ENCODE peak calls at places on chromosomes 5 and 9, in six cellular contexts. G is HCT116; F is heart left ventricle; S is CD8-positive, alpha-beta T cell; O is IMR-90; W is RWPE2. X is an unnamed sample. For H3K4me1, the result is how much of the 10 kb centered on the place peaks cover.

GRCh38 chr9:125988479-125989050 is 241.4 kb downstream of the PBX3 start:
- DNase-seq in W (peak), G (no peak), O (no peak), F (no peak), S (no peak), X (no peak)

GRCh38 chr5:163564321-163564924 is 59.0 kb downstream of the MAT2B start:
- DNase-seq in S (peak), W (no peak), F (peak), G (peak), O (peak), X (no peak)

GRCh38 chr9:120928015-120928719 is 1.6 kb upstream of the TRAF1 start:
- DNase-seq in W (no peak), S (no peak), F (peak), O (no peak), G (no peak), X (no peak)

GRCh38 chr9:120395374-120395773 is 184.6 kb downstream of the CDK5RAP2 start:
- DNase-seq in G (no peak), W (no peak), S (no peak), O (no peak), F (no peak), X (no peak)

GRCh38 chr9:15142903-15143534 is 164.0 kb downstream of the TTC39B start:
- DNase-seq in W (no peak), G (peak), F (no peak), O (peak), S (no peak), X (peak)

GRCh38 chr5:127088226-127088625 is 14.9 kb upstream of the C5orf63 start:
- DNase-seq in G (no peak), F (no peak), S (no peak), W (peak), O (peak), X (no peak)

GRCh38 chr9:88733651-88734470 is 198.9 kb downstream of the NXNL2 start:
- DNase-seq in W (no peak), G (no peak), O (peak), F (no peak), S (no peak), X (no peak)

GRCh38 chr9:79661279-79661678 is 89.5 kb downstream of the TLE4 start:
- DNase-seq in S (no peak), O (no peak), G (no peak), W (no peak), F (no peak), X (no peak)

GRCh38 chr9:109862452-109862851 is 82.5 kb downstream of the PALM2AKAP2 start:
- DNase-seq in W (no peak), S (no peak), O (no peak), F (no peak), G (no peak), X (no peak)

GRCh38 chr5:67181648-67182218 is 14.9 kb downstream of the CD180 start:
- DNase-seq in W (no peak), G (no peak), S (no peak), O (no peak), F (no peak), X (no peak)

GRCh38 chr5:16656561-16657191 is 39.9 kb upstream of the RETREG1 start:
- DNase-seq in F (no peak), G (no peak), S (no peak), O (no peak), W (no peak), X (no peak)

GRCh38 chr5:16585028-16585667 is 31.6 kb downstream of the RETREG1 start:
- DNase-seq in W (no peak), S (no peak), G (no peak), F (no peak), O (no peak), X (no peak)

GRCh38 chr9:81861644-81862043 is 66.6 kb upstream of the SPATA31D4 start:
- DNase-seq in W (no peak), O (peak), S (no peak), G (no peak), F (no peak), X (no peak)

GRCh38 chr5:1052076-1052475 is 43.5 kb downstream of the NKD2 start:
- DNase-seq in W (no peak), O (no peak), S (no peak), F (no peak), G (no peak), X (no peak)

GRCh38 chr5:82396871-82397514 is 118.8 kb upstream of the RPS23 start:
- DNase-seq in S (no peak), O (peak), F (peak), G (peak), W (peak), X (peak)

GRCh38 chr9:91131433-91131839 is 230.3 kb downstream of the AUH start:
- DNase-seq in O (peak), F (no peak), W (peak), G (peak), S (no peak), X (peak)

GRCh38 chr9:135596211-135596610 is 34.7 kb downstream of the PAEP start:
- DNase-seq in W (no peak), F (no peak), G (no peak), O (no peak), S (no peak), X (no peak)

GRCh38 chr9:133009906-133010582 is 20.8 kb upstream of the GTF3C5 start:
- DNase-seq in S (no peak), G (no peak), W (no peak), F (no peak), O (no peak), X (no peak)

GRCh38 chr5:108381955-108382783 is at the start of gene FBXL17:
- DNase-seq in W (peak), S (peak), F (peak), O (peak), G (peak), X (peak)

GRCh38 chr9:88388203-88388885 is at the start of gene SPIN1:
- DNase-seq in S (peak), G (peak), W (peak), F (peak), O (peak), X (peak)

GRCh38 chr5:61604076-61604475 is 272.0 kb downstream of the ZSWIM6 start:
- DNase-seq in W (no peak), S (no peak), O (no peak), F (no peak), G (no peak), X (no peak)

GRCh38 chr9:121686930-121687541 is 35.6 kb downstream of the DAB2IP start:
- DNase-seq in O (peak), F (peak), W (no peak), S (peak), G (peak), X (peak)

GRCh38 chr9:22682536-22683392 is 236.1 kb downstream of the DMRTA1 start:
- DNase-seq in S (no peak), G (no peak), F (no peak), O (peak), W (no peak), X (no peak)

GRCh38 chr9:123267481-123268239 is 726 bp downstream of the STRBP start:
- DNase-seq in W (no peak), G (no peak), F (no peak), S (peak), O (no peak), X (no peak)

GRCh38 chr5:168151041-168151440 is 140.4 kb upstream of the WWC1 start:
- DNase-seq in W (no peak), S (no peak), G (no peak), F (no peak), O (no peak), X (no peak)

GRCh38 chr9:4530375-4530774 is 40.1 kb downstream of the SLC1A1 start:
- DNase-seq in G (peak), W (no peak), F (no peak), O (no peak), S (no peak), X (no peak)

GRCh38 chr9:72315510-72316287 is 49.3 kb downstream of the ZFAND5 start:
- DNase-seq in F (no peak), S (no peak), G (no peak), O (peak), W (no peak), X (no peak)

GRCh38 chr9:79111653-79112052 is 460.1 kb upstream of the TLE4 start:
- DNase-seq in S (no peak), O (no peak), G (no peak), F (no peak), W (no peak), X (no peak)

GRCh38 chr9:130498298-130498917 is 53.6 kb downstream of the ASS1 start:
- DNase-seq in F (no peak), O (no peak), W (no peak), G (no peak), S (no peak), X (no peak)

GRCh38 chr9:88972401-88972800 is 18.9 kb upstream of the S1PR3 start:
- DNase-seq in W (no peak), G (no peak), S (no peak), F (peak), O (no peak), X (no peak)

GRCh38 chr9:89436963-89437625 is 60.8 kb downstream of the SEMA4D start:
- DNase-seq in S (peak), O (no peak), F (no peak), W (no peak), G (no peak), X (no peak)

GRCh38 chr5:99072846-99073245 is 144.0 kb upstream of the CHD1 start:
- DNase-seq in G (no peak), F (no peak), S (no peak), W (no peak), O (no peak), X (no peak)

GRCh38 chr5:134227786-134228185 is 1.9 kb upstream of the PPP2CA start:
- DNase-seq in S (no peak), O (no peak), W (no peak), G (no peak), F (no peak), X (no peak)

GRCh38 chr5:139241139-139241538 is 43.0 kb upstream of the SIL1 start:
- DNase-seq in S (no peak), F (no peak), G (no peak), O (no peak), W (no peak), X (no peak)

GRCh38 chr5:14767942-14768837 is 103.4 kb downstream of the ANKH start:
- DNase-seq in F (no peak), O (no peak), S (no peak), G (no peak), W (no peak), X (peak)

GRCh38 chr9:137222190-137223077 is at the start of gene RNF208:
- DNase-seq in W (no peak), O (no peak), G (no peak), F (no peak), S (no peak), X (no peak)

GRCh38 chr5:170623576-170624181 is 119.9 kb downstream of the KCNIP1 start:
- DNase-seq in G (peak), O (peak), W (peak), S (no peak), F (peak), X (peak)

GRCh38 chr5:15501057-15501791 is 1.2 kb downstream of the FBXL7 start:
- DNase-seq in S (no peak), O (peak), F (peak), G (no peak), W (no peak), X (peak)

GRCh38 chr5:88729476-88730182 is 153.4 kb downstream of the MEF2C start:
- DNase-seq in G (peak), W (no peak), F (peak), S (peak), O (peak), X (peak)

GRCh38 chr5:36055984-36056383 is 10.7 kb downstream of the UGT3A2 start:
- DNase-seq in G (no peak), O (no peak), F (no peak), W (no peak), S (no peak), X (no peak)

GRCh38 chr5:36054646-36055045 is 12.0 kb downstream of the UGT3A2 start:
- DNase-seq in O (no peak), G (no peak), W (no peak), S (no peak), F (no peak), X (no peak)

GRCh38 chr5:36060516-36060885 is 6.2 kb downstream of the UGT3A2 start:
- DNase-seq in O (no peak), F (no peak), W (no peak), G (peak), S (no peak), X (peak)

GRCh38 chr5:36058776-36059175 is 7.9 kb downstream of the UGT3A2 start:
- DNase-seq in G (no peak), W (no peak), F (no peak), O (no peak), S (no peak), X (no peak)

DNA sequence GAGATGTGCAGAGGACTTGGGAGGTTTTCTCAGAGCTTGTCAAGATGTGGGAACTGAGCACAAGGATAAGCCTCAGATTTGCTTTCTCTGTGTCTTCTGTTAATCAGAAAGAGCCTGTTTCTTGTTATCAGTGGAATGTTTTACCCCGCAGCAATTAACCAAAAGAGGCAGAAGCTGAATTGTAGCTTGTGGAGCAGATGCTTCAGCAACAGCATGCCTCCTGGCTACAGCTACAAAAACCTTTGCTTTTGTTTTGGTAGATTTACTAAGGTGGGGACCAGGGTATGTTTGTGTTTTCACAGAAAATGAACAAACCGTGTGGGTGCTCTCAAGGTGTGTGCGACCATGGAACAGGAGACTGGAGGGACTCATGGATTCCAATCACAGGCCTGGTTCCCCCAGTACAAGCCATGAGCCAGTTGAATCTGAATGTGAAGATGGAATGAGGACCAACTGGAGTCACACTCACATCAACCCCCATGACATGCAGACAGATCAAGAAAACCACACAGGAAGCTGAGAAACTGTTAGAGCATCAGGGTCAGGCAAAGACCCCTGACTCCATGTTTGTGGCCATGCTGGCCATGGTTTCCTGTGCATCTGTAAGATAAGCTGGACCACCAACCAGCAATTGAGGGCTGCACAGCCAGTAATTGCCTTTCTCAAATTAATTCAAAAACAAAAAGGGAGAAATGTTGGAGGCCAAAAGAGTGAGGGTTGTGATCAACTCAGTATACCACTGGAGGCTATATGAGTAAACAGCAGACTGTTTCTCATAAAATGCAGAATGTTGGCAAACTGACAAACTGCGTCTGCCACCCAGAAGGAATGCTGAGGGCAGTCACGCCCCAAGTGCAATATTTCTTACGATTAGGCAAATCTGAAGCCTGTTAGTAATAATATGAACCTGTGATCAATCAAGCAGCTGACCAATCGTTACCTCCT is 6.8 kb downstream of the UGT3A2 start:
- DNase-seq in O (no peak), S (no peak), W (no peak), G (no peak), F (no peak), X (peak)
- H3K4me1 ChIP-seq in O (under half), S (under half), W (under half), G (under half), F (under half), X (under half)

DNA sequence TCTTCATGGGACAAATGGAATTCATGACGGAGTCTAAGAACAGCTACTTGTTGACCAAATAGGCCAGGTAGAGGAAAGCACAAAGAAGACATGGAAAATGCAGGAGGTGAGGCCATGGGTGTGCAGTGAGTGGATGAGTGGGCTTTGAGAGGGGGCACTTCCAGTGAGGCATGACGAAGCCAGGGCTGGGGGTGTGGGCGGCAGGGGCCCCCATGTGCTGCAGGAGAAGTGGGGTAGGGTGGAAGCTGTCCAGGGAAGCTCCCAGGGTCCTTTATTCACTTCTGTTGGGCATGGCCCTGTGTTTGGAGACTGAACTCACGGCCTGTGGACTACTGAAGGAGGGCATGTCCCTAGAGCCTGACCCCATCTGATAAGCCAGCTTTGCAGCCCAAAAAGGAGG is 127.6 kb upstream of the SLC25A48 start:
- DNase-seq in S (no peak), W (no peak), G (no peak), F (no peak), O (no peak), X (no peak)
- H3K4me1 ChIP-seq in S (under half), W (under half), G (under half), F (under half), O (under half), X (under half)

DNA sequence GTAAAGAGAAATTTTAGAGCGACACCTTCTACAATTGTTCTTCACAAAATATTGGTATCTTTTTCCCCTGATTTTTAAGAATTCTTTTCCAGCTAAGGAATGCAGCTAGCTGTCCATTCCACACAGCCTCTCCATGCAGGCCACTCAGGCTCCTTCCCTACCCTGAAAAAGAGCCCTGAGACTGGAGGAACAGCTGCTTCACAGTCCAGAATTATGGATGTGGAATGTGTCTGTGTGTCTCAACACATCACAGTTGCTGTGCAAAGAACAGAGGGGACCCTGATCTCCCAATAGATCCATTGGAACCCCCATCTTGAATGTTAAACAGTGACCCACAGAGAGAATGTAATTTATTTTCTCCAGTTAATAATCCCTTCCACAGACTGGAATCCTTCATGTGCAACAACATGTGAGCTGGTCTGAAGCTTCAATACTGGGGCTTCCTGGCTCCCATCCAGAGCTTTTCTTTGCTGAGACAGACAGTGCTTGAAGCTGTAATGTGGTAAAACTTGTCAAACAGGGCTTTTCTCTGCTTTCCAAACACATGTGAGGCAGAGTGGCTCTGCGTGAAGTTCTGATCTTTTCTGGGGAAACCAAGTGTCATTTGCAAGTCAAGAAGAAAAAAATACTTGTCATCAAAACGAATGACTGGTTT is 53.3 kb upstream of the SMC5 start:
- DNase-seq in O (no peak), F (no peak), W (no peak), S (no peak), G (no peak), X (no peak)
- H3K4me1 ChIP-seq in O (under half), F (under half), W (under half), S (under half), G (under half), X (under half)

DNA sequence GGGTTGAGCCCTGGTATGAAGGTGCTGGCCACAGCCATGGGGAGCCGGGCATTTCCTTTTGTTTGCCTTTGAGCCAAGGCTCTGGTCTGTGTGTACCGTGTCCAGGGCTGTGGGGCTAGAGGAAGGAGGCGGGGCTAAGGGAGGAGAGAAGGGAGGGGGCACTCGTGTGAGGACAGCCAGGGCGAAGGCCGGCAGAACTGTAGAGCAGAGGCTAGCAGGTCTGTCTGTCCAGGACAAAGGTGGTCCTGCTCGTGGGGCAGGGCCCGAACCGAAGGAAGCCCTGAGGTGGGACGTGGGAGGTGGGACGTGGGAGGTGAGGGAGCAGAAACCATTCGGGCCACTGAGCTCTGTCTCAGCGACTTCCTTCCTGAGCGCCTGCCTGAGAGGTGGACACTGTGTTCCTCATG is 41.3 kb upstream of the TESK1 start:
- DNase-seq in S (no peak), G (no peak), W (no peak), O (no peak), F (peak), X (no peak)
- H3K4me1 ChIP-seq in S (under half), G (under half), W (under half), O (under half), F (under half), X (under half)

GRCh38 chr5:160619381-160619780 is 197.7 kb downstream of the PTTG1 start:
- DNase-seq in W (no peak), F (no peak), G (no peak), O (no peak), S (no peak), X (no peak)

GRCh38 chr5:160620401-160620800 is 198.7 kb downstream of the PTTG1 start:
- DNase-seq in O (no peak), F (no peak), S (no peak), G (no peak), W (no peak), X (no peak)

GRCh38 chr5:160616712-160617497 is 195.2 kb downstream of the PTTG1 start:
- DNase-seq in O (no peak), F (no peak), W (no peak), G (no peak), S (no peak), X (no peak)

GRCh38 chr5:160621503-160621902 is 199.8 kb downstream of the PTTG1 start:
- DNase-seq in W (no peak), F (no peak), S (no peak), G (no peak), O (no peak), X (no peak)
- H3K4me1 ChIP-seq in W (under half), F (under half), S (under half), G (under half), O (under half), X (under half)